ENCODE peak calls at places on chromosomes 6 and 20, in eight cellular contexts. Y is effector memory CD8-positive, alpha-beta T cell; L is activated effector memory CD4-positive, alpha-beta T cell treated with Interleukin-2 at 50 U/mL for 16 hours; B is EH; P is activated CD4-positive, alpha-beta T cell treated with anti-CD3 and anti-CD28 coated beads, Interleukin-2, amount 50 U/mL, for 1 hour; C is HT-29; D is effector CD4-positive, alpha-beta T cell; O is left ventricle myocardium inferior. R is an unnamed sample.

GRCh38 chr6:34305982-34306702 is 57.3 kb upstream of the SMIM29 start:
- DNase-seq in O (peak), P (no peak), C (no peak), L (no peak), Y (no peak), D (no peak), B (peak), R (no peak)

GRCh38 chr6:90393232-90393884 is 96.7 kb upstream of the BACH2 start:
- DNase-seq in C (peak), P (peak), D (peak), B (peak), O (no peak), L (peak), Y (peak), R (peak)

GRCh38 chr6:105015482-105015881 is 58.6 kb downstream of the LIN28B start:
- DNase-seq in D (no peak), P (no peak), Y (no peak), O (no peak), C (no peak), L (no peak), B (peak), R (no peak)

GRCh38 chr6:152428126-152428525 is 209.0 kb downstream of the SYNE1 start:
- DNase-seq in B (peak), P (no peak), C (no peak), L (no peak), Y (no peak), O (no peak), D (no peak), R (no peak)

GRCh38 chr6:89239338-89239737 is 22.2 kb upstream of the GABRR1 start:
- DNase-seq in B (no peak), Y (peak), O (no peak), D (no peak), P (peak), L (peak), C (no peak), R (peak)

GRCh38 chr6:137601471-137601870 is 107.3 kb upstream of the OLIG3 start:
- DNase-seq in P (no peak), O (no peak), L (no peak), D (no peak), B (no peak), C (no peak), Y (no peak), R (no peak)

GRCh38 chr6:48111143-48111506 is at the start of gene PTCHD4:
- DNase-seq in D (no peak), Y (no peak), P (no peak), B (peak), C (peak), O (peak), L (no peak), R (no peak)

GRCh38 chr20:62129731-62130531 is 7.7 kb downstream of the LSM14B start:
- DNase-seq in B (no peak), D (no peak), Y (no peak), C (no peak), L (no peak), O (no peak), P (no peak), R (no peak)

GRCh38 chr6:11271228-11271627 is 38.8 kb upstream of the NEDD9 start:
- DNase-seq in D (no peak), P (no peak), B (no peak), L (no peak), O (no peak), Y (no peak), C (no peak), R (no peak)